ENCODE peak calls at places on chromosomes 3 and 15, in four cellular contexts. One of them, this sample, is unnamed.

GRCh38 chr3:42493798-42494151 is 8.7 kb upstream of the VIPR1 start:
- DNase-seq in K562: no peak
- DNase-seq in H1: peak
- DNase-seq in SK-N-SH: no peak
- DNase-seq in this sample: no peak

GRCh38 chr3:183868804-183869203 is 15.9 kb downstream of the PARL start:
- DNase-seq in K562: no peak
- DNase-seq in H1: no peak
- DNase-seq in SK-N-SH: no peak
- DNase-seq in this sample: no peak

GRCh38 chr3:194808709-194809108 is 123.0 kb downstream of the FAM43A start:
- DNase-seq in K562: no peak
- DNase-seq in H1: no peak
- DNase-seq in SK-N-SH: peak
- DNase-seq in this sample: no peak

GRCh38 chr15:63793046-63793483 is 40.7 kb downstream of the HERC1 start:
- DNase-seq in K562: no peak
- DNase-seq in H1: no peak
- DNase-seq in SK-N-SH: no peak
- DNase-seq in this sample: no peak

GRCh38 chr3:116470589-116470988 is 25.3 kb upstream of the LSAMP start:
- DNase-seq in K562: no peak
- DNase-seq in H1: no peak
- DNase-seq in SK-N-SH: no peak
- DNase-seq in this sample: no peak

GRCh38 chr3:70999730-71000129 is 583.8 kb downstream of the FOXP1 start:
- DNase-seq in K562: no peak
- DNase-seq in H1: no peak
- DNase-seq in SK-N-SH: peak
- DNase-seq in this sample: no peak

GRCh38 chr3:109773006-109773405 is 435.7 kb upstream of the DPPA4 start:
- DNase-seq in K562: no peak
- DNase-seq in H1: no peak
- DNase-seq in SK-N-SH: no peak
- DNase-seq in this sample: no peak

GRCh38 chr3:184234224-184234623 is 4.8 kb downstream of the VWA5B2 start:
- DNase-seq in K562: peak
- DNase-seq in H1: no peak
- DNase-seq in SK-N-SH: peak
- DNase-seq in this sample: no peak

GRCh38 chr3:81554805-81555204 is 206.6 kb downstream of the GBE1 start:
- DNase-seq in K562: no peak
- DNase-seq in H1: no peak
- DNase-seq in SK-N-SH: no peak
- DNase-seq in this sample: no peak

GRCh38 chr3:117589454-117589853 is 879.9 kb downstream of the TUSC7 start:
- DNase-seq in K562: no peak
- DNase-seq in H1: no peak
- DNase-seq in SK-N-SH: no peak
- DNase-seq in this sample: no peak
- TF ChIP-seq NRF1 in K562: no peak
- TF ChIP-seq NRF1 in H1: no peak
- TF ChIP-seq NRF1 in SK-N-SH: no peak
- TF ChIP-seq NRF1 in this sample: no peak

GRCh38 chr3:25588441-25589103 is 76.1 kb downstream of the TOP2B start:
- DNase-seq in K562: no peak
- DNase-seq in H1: no peak
- DNase-seq in SK-N-SH: no peak
- DNase-seq in this sample: no peak

GRCh38 chr3:25586167-25586505 is 78.6 kb downstream of the TOP2B start:
- DNase-seq in K562: no peak
- DNase-seq in H1: no peak
- DNase-seq in SK-N-SH: no peak
- DNase-seq in this sample: no peak

GRCh38 chr3:25587975-25588374 is 76.7 kb downstream of the TOP2B start:
- DNase-seq in K562: no peak
- DNase-seq in H1: no peak
- DNase-seq in SK-N-SH: no peak
- DNase-seq in this sample: no peak

GRCh38 chr3:25587094-25587493 is 77.6 kb downstream of the TOP2B start:
- DNase-seq in K562: no peak
- DNase-seq in H1: no peak
- DNase-seq in SK-N-SH: no peak
- DNase-seq in this sample: no peak

DNA sequence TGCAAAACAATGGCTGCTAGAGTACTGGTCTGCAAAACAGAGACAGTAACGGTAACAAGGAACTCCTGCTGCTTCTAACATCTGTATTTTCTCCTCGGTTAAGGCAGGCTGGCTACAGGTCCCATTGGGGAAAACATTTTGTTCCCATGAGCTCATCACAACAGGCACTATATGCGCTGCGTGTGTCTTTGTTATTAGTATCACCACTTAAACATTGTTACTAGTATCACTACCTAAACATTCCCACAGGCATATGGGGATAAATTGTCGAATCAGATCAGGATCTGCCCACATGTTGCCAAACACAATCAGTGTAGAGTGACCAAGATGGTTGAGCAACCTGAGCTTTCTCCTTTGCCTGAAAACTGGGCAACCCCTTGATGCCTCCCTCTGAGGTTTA is 77.2 kb downstream of the TOP2B start:
- DNase-seq in K562: no peak
- DNase-seq in H1: no peak
- DNase-seq in SK-N-SH: no peak
- DNase-seq in this sample: no peak
- TF ChIP-seq YY1 in K562: no peak
- TF ChIP-seq YY1 in H1: no peak
- TF ChIP-seq YY1 in SK-N-SH: no peak
- TF ChIP-seq YY1 in this sample: no peak

DNA sequence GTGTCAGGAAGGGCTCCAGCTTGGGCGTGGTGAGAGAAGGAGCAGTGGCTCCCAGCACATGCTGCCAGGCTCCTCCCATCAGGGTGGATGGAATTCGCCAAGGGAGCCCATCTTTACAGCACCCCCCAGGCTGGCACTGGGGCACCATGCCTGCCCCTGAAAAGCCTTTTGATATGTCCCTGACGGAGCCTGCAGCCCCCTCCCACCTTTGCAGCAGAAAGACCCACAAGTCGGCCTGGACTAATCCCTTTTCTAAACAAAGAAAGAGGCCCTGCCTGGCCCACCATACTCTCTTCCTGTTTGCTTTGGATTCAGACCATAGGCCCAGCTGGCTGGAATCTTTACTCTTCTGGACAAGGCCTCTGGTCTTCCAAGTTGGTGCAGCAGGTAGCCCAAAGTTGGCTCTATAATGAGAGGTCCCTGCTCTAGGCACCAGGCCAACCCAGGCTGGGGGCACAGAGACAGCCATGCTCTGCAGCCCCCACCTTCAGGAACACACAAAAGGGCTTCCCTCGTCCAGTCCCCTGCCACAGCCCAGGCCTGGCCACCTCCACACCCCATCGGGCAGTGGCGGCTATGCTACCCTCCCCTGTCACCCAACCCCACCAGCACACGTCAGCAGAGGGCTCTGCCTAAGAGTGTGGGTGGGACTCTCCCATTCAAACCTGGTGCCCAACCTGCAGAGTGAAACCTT is 5.4 kb downstream of the ANPEP start:
- DNase-seq in K562: no peak
- DNase-seq in H1: no peak
- DNase-seq in SK-N-SH: peak
- DNase-seq in this sample: no peak
- TF ChIP-seq NRF1 in K562: no peak
- TF ChIP-seq NRF1 in H1: no peak
- TF ChIP-seq NRF1 in SK-N-SH: no peak
- TF ChIP-seq NRF1 in this sample: no peak

DNA sequence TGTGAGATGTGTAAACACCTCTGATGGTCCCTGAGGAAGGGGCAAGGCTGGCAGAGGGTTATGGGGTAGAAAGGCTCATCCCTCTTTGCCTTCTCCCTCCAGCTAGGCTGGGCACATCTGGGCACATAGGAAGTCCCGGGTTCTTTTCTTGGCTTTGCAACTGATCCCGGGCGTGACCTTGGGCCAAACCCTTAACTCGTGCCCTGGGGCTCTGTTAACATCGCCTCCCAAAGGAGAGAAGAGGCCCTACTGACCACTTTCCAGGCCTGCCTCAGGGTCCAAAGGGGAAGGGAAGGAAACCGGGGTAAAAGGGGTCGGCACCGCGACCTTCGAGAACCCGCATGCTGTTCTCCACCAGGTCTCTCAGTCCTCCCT is 549 bp downstream of the C3orf18 start:
- DNase-seq in K562: no peak
- DNase-seq in H1: no peak
- DNase-seq in SK-N-SH: no peak
- DNase-seq in this sample: no peak
- TF ChIP-seq YY1 in K562: no peak
- TF ChIP-seq YY1 in H1: no peak
- TF ChIP-seq YY1 in SK-N-SH: no peak
- TF ChIP-seq YY1 in this sample: no peak

GRCh38 chr3:28590216-28590615 is 241.6 kb upstream of the AZI2 start:
- DNase-seq in K562: no peak
- DNase-seq in H1: no peak
- DNase-seq in SK-N-SH: no peak
- DNase-seq in this sample: no peak
- TF ChIP-seq NRF1 in K562: no peak
- TF ChIP-seq NRF1 in H1: no peak
- TF ChIP-seq NRF1 in SK-N-SH: no peak
- TF ChIP-seq NRF1 in this sample: no peak

GRCh38 chr15:67828379-67828968 is 3.2 kb downstream of the SKOR1 start:
- DNase-seq in K562: no peak
- DNase-seq in H1: no peak
- DNase-seq in SK-N-SH: no peak
- DNase-seq in this sample: no peak
- TF ChIP-seq YY1 in K562: no peak
- TF ChIP-seq YY1 in H1: no peak
- TF ChIP-seq YY1 in SK-N-SH: no peak
- TF ChIP-seq YY1 in this sample: no peak

DNA sequence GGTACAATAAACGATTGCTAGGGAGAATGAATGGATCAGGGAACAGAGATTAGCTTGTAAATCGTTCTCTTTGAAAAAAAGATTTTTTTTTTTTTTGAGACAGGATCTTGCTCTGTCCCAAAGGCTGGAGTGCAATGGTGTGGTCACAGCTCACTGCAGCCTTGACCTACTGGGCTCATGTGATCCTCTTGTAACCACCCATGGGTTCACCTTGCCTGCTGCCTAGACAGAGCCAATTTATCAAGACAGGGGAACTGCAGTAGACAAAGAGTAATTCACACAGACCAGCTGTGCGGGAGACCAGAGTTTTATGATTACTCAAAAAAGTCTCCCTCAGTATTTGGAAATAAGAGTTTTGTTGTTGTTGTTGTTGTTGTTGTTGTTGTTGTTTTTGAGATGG is 39.6 kb downstream of the METTL6 start:
- DNase-seq in K562: no peak
- DNase-seq in H1: no peak
- DNase-seq in SK-N-SH: no peak
- DNase-seq in this sample: no peak
- TF ChIP-seq NRF1 in K562: no peak
- TF ChIP-seq NRF1 in H1: no peak
- TF ChIP-seq NRF1 in SK-N-SH: no peak
- TF ChIP-seq NRF1 in this sample: no peak

GRCh38 chr3:27681249-27681748 is 40.8 kb downstream of the EOMES start:
- DNase-seq in K562: peak
- DNase-seq in H1: no peak
- DNase-seq in SK-N-SH: peak
- DNase-seq in this sample: peak
- TF ChIP-seq YY1 in K562: no peak
- TF ChIP-seq YY1 in H1: no peak
- TF ChIP-seq YY1 in SK-N-SH: no peak
- TF ChIP-seq YY1 in this sample: peak

GRCh38 chr3:150169279-150169970 is 198.7 kb upstream of the PFN2 start:
- DNase-seq in K562: no peak
- DNase-seq in H1: no peak
- DNase-seq in SK-N-SH: no peak
- DNase-seq in this sample: no peak

GRCh38 chr3:150170843-150171513 is 200.3 kb upstream of the PFN2 start:
- DNase-seq in K562: no peak
- DNase-seq in H1: no peak
- DNase-seq in SK-N-SH: no peak
- DNase-seq in this sample: no peak

GRCh38 chr3:150172356-150172755 is 201.7 kb upstream of the PFN2 start:
- DNase-seq in K562: no peak
- DNase-seq in H1: no peak
- DNase-seq in SK-N-SH: no peak
- DNase-seq in this sample: no peak

GRCh38 chr3:150165396-150166094 is 194.8 kb upstream of the PFN2 start:
- DNase-seq in K562: no peak
- DNase-seq in H1: no peak
- DNase-seq in SK-N-SH: no peak
- DNase-seq in this sample: no peak

DNA sequence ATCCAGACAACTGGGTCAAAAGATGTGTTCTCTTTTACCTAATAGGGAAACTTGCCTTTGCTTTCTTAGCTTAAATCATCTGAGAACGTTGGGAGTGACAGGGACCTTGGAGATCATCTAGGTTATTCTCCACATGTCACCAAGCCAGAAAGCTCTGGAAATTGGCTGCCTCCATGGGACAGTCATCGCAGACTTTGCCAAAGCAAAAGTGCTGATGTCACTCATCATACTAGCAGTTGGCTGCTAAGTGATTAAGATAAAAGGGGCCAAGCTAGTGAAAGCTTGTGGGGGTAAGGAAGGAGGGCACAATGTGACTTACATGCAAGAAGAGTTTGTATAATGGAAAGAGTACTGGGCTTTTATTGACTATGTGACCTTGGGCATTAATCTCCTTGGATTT is 198.0 kb upstream of the PFN2 start:
- DNase-seq in K562: no peak
- DNase-seq in H1: no peak
- DNase-seq in SK-N-SH: no peak
- DNase-seq in this sample: no peak
- TF ChIP-seq NRF1 in K562: no peak
- TF ChIP-seq NRF1 in H1: no peak
- TF ChIP-seq NRF1 in SK-N-SH: no peak
- TF ChIP-seq NRF1 in this sample: no peak

GRCh38 chr15:69807752-69808151 is 290.0 kb downstream of the TLE3 start:
- DNase-seq in K562: no peak
- DNase-seq in H1: no peak
- DNase-seq in SK-N-SH: no peak
- DNase-seq in this sample: no peak
- TF ChIP-seq YY1 in K562: no peak
- TF ChIP-seq YY1 in H1: no peak
- TF ChIP-seq YY1 in SK-N-SH: no peak
- TF ChIP-seq YY1 in this sample: no peak